ENCODE peak calls at places on chromosomes 3 and 15, in seven cellular contexts. E, T, L, X, Y, Z and B are unnamed samples.

GRCh38 chr15:98289747-98290146 is 329.2 kb downstream of the ARRDC4 start:
- DNase-seq in L (no peak), Y (no peak), Z (no peak), X (no peak), E (no peak), T (no peak), B (no peak)

GRCh38 chr3:99845999-99846398 is 28.3 kb downstream of the CMSS1 start:
- DNase-seq in L (no peak), Z (no peak), Y (no peak), X (no peak), E (no peak), T (no peak), B (no peak)

GRCh38 chr3:111727843-111728565 is 131.1 kb upstream of the PHLDB2 start:
- DNase-seq in X (no peak), L (no peak), T (no peak), Y (no peak), E (no peak), Z (no peak), B (no peak)

GRCh38 chr15:45372032-45372995 is 6.0 kb downstream of the GATM start:
- DNase-seq in X (no peak), L (no peak), Z (no peak), Y (no peak), E (no peak), T (no peak), B (no peak)

GRCh38 chr15:57649138-57649537 is 57.4 kb upstream of the POLR2M start:
- DNase-seq in E (peak; percentile 29), Y (no peak), L (no peak), X (peak; percentile 59), T (no peak), Z (no peak), B (no peak)

GRCh38 chr3:111538111-111538510 is 3.9 kb upstream of the CD96 start:
- DNase-seq in T (no peak), E (no peak), L (no peak), X (no peak), Y (no peak), Z (no peak), B (no peak)

GRCh38 chr3:99188936-99189335 is 287.4 kb upstream of the DCBLD2 start:
- DNase-seq in T (no peak), L (no peak), Z (no peak), X (no peak), Y (no peak), E (no peak), B (no peak)

GRCh38 chr3:39637807-39638206 is 170.3 kb downstream of the MOBP start:
- DNase-seq in L (no peak), Y (no peak), E (peak; percentile 16), X (peak; percentile 59), T (no peak), Z (no peak), B (no peak)

GRCh38 chr15:62770752-62771151 is 271.8 kb upstream of the TPM1 start:
- DNase-seq in E (peak; percentile 96), T (no peak), Z (no peak), X (peak; percentile 96), Y (no peak), L (no peak), B (no peak)

GRCh38 chr3:115113367-115113766 is 33.7 kb downstream of the ZBTB20 start:
- DNase-seq in L (no peak), T (no peak), X (no peak), Y (no peak), Z (no peak), E (peak; percentile 37), B (no peak)

GRCh38 chr15:31905054-31905453 is 125.3 kb upstream of the CHRNA7 start:
- DNase-seq in L (no peak), T (no peak), E (no peak), Z (no peak), Y (no peak), X (no peak), B (no peak)

GRCh38 chr15:37794947-37795346 is 139.5 kb upstream of the TMCO5A start:
- DNase-seq in X (no peak), Z (no peak), Y (no peak), L (no peak), E (no peak), T (no peak), B (no peak)

GRCh38 chr3:33437556-33438283 is 2.5 kb downstream of the UBP1 start:
- DNase-seq in X (peak; percentile 33), Y (no peak), L (no peak), E (peak; percentile 67), T (no peak), Z (no peak), B (no peak)